ENCODE peak calls at places on chromosome 19, in eight cellular contexts. S, T, R, D, Q, F, A and P are unnamed samples.

GRCh38 chr19:49875801-49876421 is 1.2 kb downstream of the AKT1S1 start:
- DNase-seq in Q (peak), D (no peak), T (peak), F (peak), R (peak), S (no peak), A (peak), P (no peak)

GRCh38 chr19:18000981-18001836 is 6.8 kb upstream of the ARRDC2 start:
- DNase-seq in Q (peak), S (peak), D (no peak), F (peak), T (peak), R (peak), A (peak), P (no peak)

GRCh38 chr19:768424-768823 is 17.5 kb downstream of the MISP start:
- DNase-seq in Q (no peak), R (no peak), A (no peak), T (no peak), F (no peak), D (peak), S (no peak), P (peak)

GRCh38 chr19:12075538-12076139 is 11.1 kb downstream of the ZNF844 start:
- DNase-seq in A (no peak), Q (no peak), R (no peak), S (no peak), D (no peak), T (no peak), F (peak), P (no peak)

GRCh38 chr19:4277051-4277700 is 1.9 kb upstream of the SHD start:
- DNase-seq in A (no peak), T (no peak), F (no peak), Q (no peak), D (no peak), R (no peak), S (no peak), P (no peak)

GRCh38 chr19:30423481-30423880 is 51.3 kb downstream of the ZNF536 start:
- DNase-seq in S (no peak), Q (no peak), T (no peak), R (peak), D (no peak), F (no peak), A (no peak), P (no peak)

GRCh38 chr19:49691243-49692101 is 556 bp downstream of the CPT1C start:
- DNase-seq in D (no peak), Q (no peak), T (peak), R (peak), A (peak), S (no peak), F (no peak), P (peak)

GRCh38 chr19:6718741-6719539 is 1.5 kb downstream of the C3 start:
- DNase-seq in T (peak), D (no peak), A (no peak), R (no peak), S (no peak), F (peak), Q (no peak), P (no peak)

GRCh38 chr19:1153891-1154730 is 20.0 kb downstream of the SBNO2 start:
- DNase-seq in F (no peak), T (no peak), A (no peak), D (no peak), Q (no peak), S (no peak), R (no peak), P (no peak)

GRCh38 chr19:29835447-29835846 is 23.7 kb downstream of the CCNE1 start:
- DNase-seq in S (no peak), T (no peak), F (no peak), D (no peak), R (no peak), Q (no peak), A (no peak), P (no peak)

GRCh38 chr19:10612515-10613119 is 12.7 kb upstream of the SLC44A2 start:
- DNase-seq in R (peak), D (no peak), F (no peak), A (no peak), Q (peak), T (no peak), S (peak), P (no peak)

GRCh38 chr19:31354919-31355318 is 5.7 kb upstream of the TSHZ3 start:
- DNase-seq in R (no peak), T (no peak), S (no peak), Q (no peak), D (no peak), F (no peak), A (no peak), P (no peak)

GRCh38 chr19:42261763-42262162 is 6.8 kb upstream of the ERF start:
- DNase-seq in S (no peak), A (no peak), F (no peak), Q (no peak), T (no peak), R (no peak), D (no peak), P (no peak)

GRCh38 chr19:51196181-51196580 is 28.7 kb upstream of the CD33 start:
- DNase-seq in D (no peak), S (no peak), T (no peak), F (peak), R (no peak), Q (no peak), A (no peak), P (no peak)

GRCh38 chr19:6677924-6678689 is 8.1 kb upstream of the TNFSF14 start:
- DNase-seq in R (no peak), Q (no peak), T (peak), F (peak), S (no peak), D (no peak), A (no peak), P (no peak)

GRCh38 chr19:13804830-13805683 is 9.8 kb downstream of the ZSWIM4 start:
- DNase-seq in F (no peak), Q (peak), S (no peak), D (no peak), R (no peak), T (peak), A (no peak), P (no peak)

GRCh38 chr19:41531438-41532311 is 44.3 kb upstream of the CEACAM21 start:
- DNase-seq in R (peak), S (no peak), F (peak), T (peak), Q (peak), D (no peak), A (no peak), P (no peak)

GRCh38 chr19:13082192-13083007 is 20.3 kb downstream of the LYL1 start:
- DNase-seq in R (no peak), Q (no peak), T (no peak), A (peak), D (no peak), S (no peak), F (no peak), P (peak)

GRCh38 chr19:19628499-19629134 is 597 bp upstream of the LPAR2 start:
- DNase-seq in T (peak), Q (peak), A (peak), D (no peak), S (no peak), F (no peak), R (no peak), P (no peak)

GRCh38 chr19:3547301-3547731 is 8.3 kb downstream of the TEKTIP1 start:
- DNase-seq in T (peak), S (no peak), D (no peak), F (no peak), Q (no peak), R (no peak), A (no peak), P (no peak)

GRCh38 chr19:33397536-33398360 is 24.2 kb downstream of the CEBPG start:
- DNase-seq in Q (peak), R (no peak), F (no peak), S (no peak), T (no peak), D (no peak), A (no peak), P (no peak)

GRCh38 chr19:39372941-39373340 is 18.0 kb downstream of the PAF1 start:
- DNase-seq in R (no peak), T (no peak), A (no peak), Q (no peak), D (no peak), F (no peak), S (no peak), P (no peak)

GRCh38 chr19:39843919-39844793 is 2.0 kb downstream of the FBL start:
- DNase-seq in Q (no peak), R (no peak), A (no peak), F (peak), S (no peak), D (peak), T (no peak), P (no peak)

GRCh38 chr19:9313756-9314155 is 4.1 kb upstream of the ZNF699 start:
- DNase-seq in T (no peak), F (no peak), A (no peak), R (no peak), S (no peak), Q (no peak), D (no peak), P (no peak)

GRCh38 chr19:4012092-4012974 is 4.8 kb downstream of the PIAS4 start:
- DNase-seq in R (no peak), S (no peak), T (no peak), Q (no peak), D (no peak), F (no peak), A (peak), P (no peak)

GRCh38 chr19:33292595-33293254 is 9.6 kb downstream of the CEBPA start:
- DNase-seq in R (no peak), T (no peak), S (no peak), Q (peak), F (no peak), A (peak), D (no peak), P (no peak)

GRCh38 chr19:19758164-19758563 is 25.3 kb upstream of the ZNF14 start:
- DNase-seq in D (no peak), Q (no peak), F (no peak), S (no peak), T (no peak), R (no peak), A (no peak), P (no peak)

GRCh38 chr19:12794196-12794921 is 3.1 kb downstream of the JUNB start:
- DNase-seq in T (no peak), R (no peak), A (peak), F (no peak), Q (no peak), S (no peak), D (no peak), P (no peak)

GRCh38 chr19:1355974-1356865 is 27.5 kb upstream of the NDUFS7 start:
- DNase-seq in D (no peak), S (no peak), A (peak), F (no peak), Q (no peak), T (no peak), R (no peak), P (no peak)

GRCh38 chr19:45687599-45687998 is 4.2 kb downstream of the SNRPD2 start:
- DNase-seq in A (no peak), S (no peak), F (no peak), Q (no peak), D (no peak), T (no peak), R (no peak), P (no peak)